ENCODE peak calls at places on chromosome 19, in eight cellular contexts. K is NCI-H510A treated with DMSO at 0.1 percent for 48 hours, A is T follicular helper cell, T is ELR, G is fibroblast of lung, V is thyroid gland, B is HEK293T, Q is GM04503. O is an unnamed sample.

GRCh38 chr19:38539751-38540150 is 78.0 kb downstream of the MAP4K1 start:
- DNase-seq in Q (no peak), K (no peak), B (no peak), A (no peak), T (no peak), V (no peak), G (no peak), O (no peak)

GRCh38 chr19:35005256-35005977 is 5.3 kb downstream of the GRAMD1A start:
- DNase-seq in B (no peak), Q (no peak), A (no peak), K (no peak), G (no peak), V (no peak), T (no peak), O (no peak)

GRCh38 chr19:34962945-34963530 is 991 bp downstream of the ZNF792 start:
- DNase-seq in G (no peak), A (no peak), V (no peak), K (no peak), Q (no peak), T (peak; percentile 60), B (no peak), O (no peak)

GRCh38 chr19:14511245-14511625 is 7.0 kb downstream of the DNAJB1 start:
- DNase-seq in V (no peak), A (no peak), Q (no peak), B (no peak), G (no peak), K (no peak), T (no peak), O (no peak)

GRCh38 chr19:52234406-52234805 is 35.0 kb upstream of the ZNF766 start:
- DNase-seq in T (no peak), Q (no peak), G (no peak), V (no peak), K (no peak), A (no peak), B (no peak), O (no peak)

GRCh38 chr19:44305457-44305856 is 632 bp upstream of the ZNF235 start:
- DNase-seq in B (no peak), T (no peak), A (no peak), K (no peak), V (no peak), G (no peak), Q (no peak), O (no peak)

GRCh38 chr19:18875726-18876125 is 20.2 kb downstream of the CERS1 start:
- DNase-seq in T (no peak), V (no peak), K (no peak), B (no peak), G (peak; percentile 47), A (no peak), Q (peak; percentile 46), O (no peak)

GRCh38 chr19:38060346-38060745 is 153.3 kb downstream of the SIPA1L3 start:
- DNase-seq in Q (no peak), V (no peak), A (no peak), B (no peak), K (no peak), T (no peak), G (no peak), O (peak; percentile 45)

GRCh38 chr19:8571006-8571411 is 6.2 kb downstream of the MYO1F start:
- DNase-seq in A (peak; percentile 31), V (peak; percentile 6), B (no peak), G (peak; percentile 20), K (no peak), Q (peak; percentile 35), T (peak; percentile 91), O (no peak)

GRCh38 chr19:12611361-12611699 is 610 bp downstream of the ZNF791 start:
- DNase-seq in T (peak; percentile 80), B (peak; percentile 78), Q (peak; percentile 44), V (peak; percentile 81), G (peak; percentile 73), K (peak; percentile 68), A (no peak), O (peak; percentile 79)

GRCh38 chr19:17406039-17406886 is 833 bp upstream of the BST2 start:
- DNase-seq in V (no peak), Q (no peak), B (no peak), K (no peak), A (no peak), T (peak; percentile 47), G (no peak), O (peak; percentile 8)

GRCh38 chr19:18197306-18197705 is 4.3 kb downstream of the MPV17L2 start:
- DNase-seq in V (no peak), Q (no peak), G (no peak), B (no peak), T (no peak), K (no peak), A (no peak), O (no peak)

GRCh38 chr19:1400281-1401137 is 833 bp downstream of the GAMT start:
- DNase-seq in Q (no peak), B (peak; percentile 32), T (peak; percentile 45), V (peak; percentile 38), G (no peak), K (no peak), A (no peak), O (peak; percentile 83)

O was measured in body of pancreas.